ENCODE peak calls at places on chromosomes 7 and 10, in seven cellular contexts. One of them, this sample, is unnamed.

GRCh38 chr10:125252937-125253336 is 92.6 kb upstream of the CTBP2 start:
- DNase-seq in tibial artery: no peak
- DNase-seq in transverse colon: no peak
- DNase-seq in cardiac muscle cell: no peak
- DNase-seq in fibroblast of lung: no peak
- DNase-seq in astrocyte of the spinal cord: no peak
- DNase-seq in bronchial epithelial cell: no peak
- DNase-seq in this sample: no peak

GRCh38 chr7:69012149-69012548 is 586.1 kb upstream of the AUTS2 start:
- DNase-seq in tibial artery: no peak
- DNase-seq in fibroblast of lung: no peak
- DNase-seq in bronchial epithelial cell: no peak
- DNase-seq in transverse colon: no peak
- DNase-seq in cardiac muscle cell: no peak
- DNase-seq in astrocyte of the spinal cord: no peak
- DNase-seq in this sample: no peak

GRCh38 chr7:74320645-74321178 is 31.5 kb downstream of the CLIP2 start:
- DNase-seq in astrocyte of the spinal cord: no peak
- DNase-seq in cardiac muscle cell: no peak
- DNase-seq in fibroblast of lung: no peak
- DNase-seq in bronchial epithelial cell: no peak
- DNase-seq in tibial artery: no peak
- DNase-seq in transverse colon: peak
- DNase-seq in this sample: no peak

GRCh38 chr7:96349572-96349971 is 27.7 kb upstream of the SLC25A13 start:
- DNase-seq in transverse colon: peak
- DNase-seq in astrocyte of the spinal cord: no peak
- DNase-seq in tibial artery: no peak
- DNase-seq in bronchial epithelial cell: peak
- DNase-seq in cardiac muscle cell: no peak
- DNase-seq in fibroblast of lung: no peak
- DNase-seq in this sample: no peak

GRCh38 chr7:34361663-34362250 is 296.3 kb upstream of the NPSR1 start:
- DNase-seq in transverse colon: no peak
- DNase-seq in cardiac muscle cell: no peak
- DNase-seq in bronchial epithelial cell: no peak
- DNase-seq in astrocyte of the spinal cord: peak
- DNase-seq in fibroblast of lung: peak
- DNase-seq in tibial artery: no peak
- DNase-seq in this sample: no peak

GRCh38 chr10:61000769-61001730 is 57.1 kb upstream of the RHOBTB1 start:
- DNase-seq in astrocyte of the spinal cord: peak
- DNase-seq in fibroblast of lung: peak
- DNase-seq in bronchial epithelial cell: no peak
- DNase-seq in cardiac muscle cell: peak
- DNase-seq in transverse colon: peak
- DNase-seq in tibial artery: no peak
- DNase-seq in this sample: peak

GRCh38 chr10:80471715-80472233 is 17.7 kb downstream of the TSPAN14 start:
- DNase-seq in astrocyte of the spinal cord: no peak
- DNase-seq in tibial artery: peak
- DNase-seq in fibroblast of lung: no peak
- DNase-seq in transverse colon: no peak
- DNase-seq in bronchial epithelial cell: peak
- DNase-seq in cardiac muscle cell: no peak
- DNase-seq in this sample: no peak

GRCh38 chr7:90857595-90857994 is 261.5 kb downstream of the CDK14 start:
- DNase-seq in fibroblast of lung: no peak
- DNase-seq in astrocyte of the spinal cord: no peak
- DNase-seq in tibial artery: no peak
- DNase-seq in bronchial epithelial cell: no peak
- DNase-seq in transverse colon: no peak
- DNase-seq in cardiac muscle cell: peak
- DNase-seq in this sample: no peak

GRCh38 chr7:143347950-143348349 is 14.6 kb downstream of the FAM131B start:
- DNase-seq in fibroblast of lung: no peak
- DNase-seq in astrocyte of the spinal cord: no peak
- DNase-seq in tibial artery: no peak
- DNase-seq in bronchial epithelial cell: no peak
- DNase-seq in cardiac muscle cell: no peak
- DNase-seq in transverse colon: no peak
- DNase-seq in this sample: no peak

GRCh38 chr10:93309062-93309461 is 173.1 kb downstream of the MYOF start:
- DNase-seq in tibial artery: no peak
- DNase-seq in transverse colon: no peak
- DNase-seq in astrocyte of the spinal cord: peak
- DNase-seq in cardiac muscle cell: no peak
- DNase-seq in bronchial epithelial cell: no peak
- DNase-seq in fibroblast of lung: peak
- DNase-seq in this sample: no peak

GRCh38 chr10:88941026-88941425 is 11.5 kb downstream of the ACTA2 start:
- DNase-seq in fibroblast of lung: no peak
- DNase-seq in bronchial epithelial cell: no peak
- DNase-seq in tibial artery: no peak
- DNase-seq in cardiac muscle cell: no peak
- DNase-seq in transverse colon: no peak
- DNase-seq in astrocyte of the spinal cord: no peak
- DNase-seq in this sample: no peak

GRCh38 chr10:84590794-84591193 is 262.4 kb downstream of the CCSER2 start:
- DNase-seq in cardiac muscle cell: no peak
- DNase-seq in astrocyte of the spinal cord: no peak
- DNase-seq in transverse colon: peak
- DNase-seq in bronchial epithelial cell: no peak
- DNase-seq in tibial artery: no peak
- DNase-seq in fibroblast of lung: no peak
- DNase-seq in this sample: no peak

GRCh38 chr10:77160679-77161078 is 476.9 kb downstream of the KCNMA1 start:
- DNase-seq in tibial artery: no peak
- DNase-seq in fibroblast of lung: peak
- DNase-seq in astrocyte of the spinal cord: peak
- DNase-seq in transverse colon: no peak
- DNase-seq in cardiac muscle cell: no peak
- DNase-seq in bronchial epithelial cell: peak
- DNase-seq in this sample: peak

GRCh38 chr7:42025635-42026375 is 211.2 kb downstream of the GLI3 start:
- DNase-seq in cardiac muscle cell: no peak
- DNase-seq in bronchial epithelial cell: no peak
- DNase-seq in fibroblast of lung: no peak
- DNase-seq in tibial artery: no peak
- DNase-seq in transverse colon: no peak
- DNase-seq in astrocyte of the spinal cord: no peak
- DNase-seq in this sample: no peak

GRCh38 chr10:110684800-110685446 is 40.8 kb downstream of the RBM20 start:
- DNase-seq in tibial artery: no peak
- DNase-seq in bronchial epithelial cell: no peak
- DNase-seq in astrocyte of the spinal cord: peak
- DNase-seq in fibroblast of lung: peak
- DNase-seq in cardiac muscle cell: peak
- DNase-seq in transverse colon: no peak
- DNase-seq in this sample: peak

GRCh38 chr7:158824028-158824427 is 5.3 kb downstream of the ESYT2 start:
- DNase-seq in astrocyte of the spinal cord: no peak
- DNase-seq in bronchial epithelial cell: no peak
- DNase-seq in transverse colon: peak
- DNase-seq in fibroblast of lung: peak
- DNase-seq in tibial artery: no peak
- DNase-seq in cardiac muscle cell: no peak
- DNase-seq in this sample: no peak

GRCh38 chr10:34250722-34251121 is 564.4 kb downstream of the PARD3 start:
- DNase-seq in bronchial epithelial cell: no peak
- DNase-seq in fibroblast of lung: no peak
- DNase-seq in tibial artery: no peak
- DNase-seq in astrocyte of the spinal cord: no peak
- DNase-seq in cardiac muscle cell: no peak
- DNase-seq in transverse colon: no peak
- DNase-seq in this sample: no peak

GRCh38 chr10:35425596-35425995 is 89.3 kb downstream of the CCNY start:
- DNase-seq in fibroblast of lung: no peak
- DNase-seq in cardiac muscle cell: no peak
- DNase-seq in tibial artery: no peak
- DNase-seq in transverse colon: no peak
- DNase-seq in bronchial epithelial cell: no peak
- DNase-seq in astrocyte of the spinal cord: no peak
- DNase-seq in this sample: peak

GRCh38 chr10:118045842-118046490 is 775 bp downstream of the RAB11FIP2 start:
- DNase-seq in bronchial epithelial cell: peak
- DNase-seq in transverse colon: peak
- DNase-seq in astrocyte of the spinal cord: peak
- DNase-seq in cardiac muscle cell: peak
- DNase-seq in fibroblast of lung: peak
- DNase-seq in tibial artery: peak
- DNase-seq in this sample: peak

GRCh38 chr10:131090761-131091661 is 220.5 kb downstream of the TCERG1L start:
- DNase-seq in bronchial epithelial cell: no peak
- DNase-seq in transverse colon: no peak
- DNase-seq in tibial artery: no peak
- DNase-seq in astrocyte of the spinal cord: no peak
- DNase-seq in cardiac muscle cell: no peak
- DNase-seq in fibroblast of lung: no peak
- DNase-seq in this sample: no peak

GRCh38 chr10:89283988-89284475 is 17.8 kb upstream of the IFIT2 start:
- DNase-seq in transverse colon: peak
- DNase-seq in fibroblast of lung: peak
- DNase-seq in cardiac muscle cell: peak
- DNase-seq in astrocyte of the spinal cord: peak
- DNase-seq in tibial artery: peak
- DNase-seq in bronchial epithelial cell: peak
- DNase-seq in this sample: peak

GRCh38 chr7:107939472-107940145 is 48.6 kb downstream of the DLD start:
- DNase-seq in bronchial epithelial cell: peak
- DNase-seq in fibroblast of lung: peak
- DNase-seq in tibial artery: peak
- DNase-seq in astrocyte of the spinal cord: peak
- DNase-seq in cardiac muscle cell: no peak
- DNase-seq in transverse colon: no peak
- DNase-seq in this sample: peak

GRCh38 chr7:2017914-2018785 is 214.6 kb downstream of the MAD1L1 start:
- DNase-seq in fibroblast of lung: no peak
- DNase-seq in bronchial epithelial cell: no peak
- DNase-seq in tibial artery: peak
- DNase-seq in transverse colon: no peak
- DNase-seq in cardiac muscle cell: no peak
- DNase-seq in astrocyte of the spinal cord: no peak
- DNase-seq in this sample: no peak

GRCh38 chr7:418636-419280 is 100.9 kb downstream of the PDGFA start:
- DNase-seq in astrocyte of the spinal cord: no peak
- DNase-seq in bronchial epithelial cell: no peak
- DNase-seq in tibial artery: no peak
- DNase-seq in fibroblast of lung: no peak
- DNase-seq in cardiac muscle cell: no peak
- DNase-seq in transverse colon: no peak
- DNase-seq in this sample: no peak

GRCh38 chr7:157348548-157348947 is 11.7 kb downstream of the DNAJB6 start:
- DNase-seq in astrocyte of the spinal cord: no peak
- DNase-seq in bronchial epithelial cell: no peak
- DNase-seq in cardiac muscle cell: no peak
- DNase-seq in tibial artery: no peak
- DNase-seq in transverse colon: no peak
- DNase-seq in fibroblast of lung: no peak
- DNase-seq in this sample: no peak

DNA sequence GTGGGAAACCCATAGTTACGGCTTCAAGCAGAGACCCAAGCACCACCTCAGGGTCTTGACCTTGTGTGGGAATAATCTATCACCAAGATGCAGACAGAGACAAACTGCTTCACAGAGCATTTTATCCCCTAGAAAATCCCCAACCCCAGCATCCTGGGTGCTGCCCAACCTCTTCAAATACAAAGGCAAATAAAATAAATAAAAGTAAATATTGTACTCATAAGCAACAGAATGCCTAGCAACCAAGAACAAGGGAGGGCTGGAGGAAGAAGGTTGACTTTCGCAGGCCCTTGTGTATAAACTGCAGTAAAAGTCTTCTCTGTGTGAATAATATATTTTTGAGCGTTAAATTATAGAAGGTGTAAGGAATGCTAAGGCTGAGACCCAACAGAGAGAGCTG is 219.5 kb downstream of the WDR11 start:
- DNase-seq in tibial artery: no peak
- DNase-seq in fibroblast of lung: no peak
- DNase-seq in bronchial epithelial cell: no peak
- DNase-seq in astrocyte of the spinal cord: no peak
- DNase-seq in transverse colon: peak
- DNase-seq in cardiac muscle cell: no peak
- DNase-seq in this sample: no peak
- TF ChIP-seq CTCF in tibial artery: no peak
- TF ChIP-seq CTCF in fibroblast of lung: no peak
- TF ChIP-seq CTCF in bronchial epithelial cell: no peak
- TF ChIP-seq CTCF in astrocyte of the spinal cord: no peak
- TF ChIP-seq CTCF in transverse colon: no peak
- TF ChIP-seq CTCF in cardiac muscle cell: no peak
- TF ChIP-seq CTCF in this sample: no peak

DNA sequence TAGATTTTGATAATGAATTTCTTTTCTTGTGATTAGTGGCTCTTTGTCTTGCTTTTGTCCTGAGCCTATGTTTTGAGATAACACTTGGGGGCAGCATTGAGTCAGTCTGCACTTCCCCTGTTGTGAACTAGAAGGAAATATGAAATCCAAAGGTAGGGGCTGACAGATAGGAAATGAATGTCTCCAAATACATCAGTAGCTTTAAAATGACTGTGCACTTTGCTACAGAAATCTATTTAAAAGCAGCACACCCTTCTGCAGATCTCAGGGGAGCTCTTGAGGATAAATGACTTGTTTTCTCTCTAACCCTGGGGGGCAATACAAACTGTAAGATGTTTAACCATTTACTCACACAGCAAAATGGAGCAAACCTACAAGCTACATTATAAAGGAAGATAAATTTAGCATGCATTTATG is 176.0 kb upstream of the MYO3A start:
- DNase-seq in tibial artery: no peak
- DNase-seq in bronchial epithelial cell: peak
- DNase-seq in fibroblast of lung: peak
- DNase-seq in astrocyte of the spinal cord: peak
- DNase-seq in cardiac muscle cell: peak
- DNase-seq in transverse colon: no peak
- DNase-seq in this sample: no peak
- TF ChIP-seq CTCF in tibial artery: peak
- TF ChIP-seq CTCF in bronchial epithelial cell: peak
- TF ChIP-seq CTCF in fibroblast of lung: peak
- TF ChIP-seq CTCF in astrocyte of the spinal cord: peak
- TF ChIP-seq CTCF in cardiac muscle cell: peak
- TF ChIP-seq CTCF in transverse colon: no peak
- TF ChIP-seq CTCF in this sample: no peak

GRCh38 chr7:101856488-101857357 is 39.3 kb downstream of the CUX1 start:
- DNase-seq in tibial artery: peak
- DNase-seq in cardiac muscle cell: no peak
- DNase-seq in astrocyte of the spinal cord: peak
- DNase-seq in transverse colon: peak
- DNase-seq in bronchial epithelial cell: peak
- DNase-seq in fibroblast of lung: peak
- DNase-seq in this sample: peak
- TF ChIP-seq CTCF in tibial artery: peak
- TF ChIP-seq CTCF in cardiac muscle cell: peak
- TF ChIP-seq CTCF in astrocyte of the spinal cord: peak
- TF ChIP-seq CTCF in transverse colon: peak
- TF ChIP-seq CTCF in bronchial epithelial cell: peak
- TF ChIP-seq CTCF in fibroblast of lung: no peak
- TF ChIP-seq CTCF in this sample: peak

DNA sequence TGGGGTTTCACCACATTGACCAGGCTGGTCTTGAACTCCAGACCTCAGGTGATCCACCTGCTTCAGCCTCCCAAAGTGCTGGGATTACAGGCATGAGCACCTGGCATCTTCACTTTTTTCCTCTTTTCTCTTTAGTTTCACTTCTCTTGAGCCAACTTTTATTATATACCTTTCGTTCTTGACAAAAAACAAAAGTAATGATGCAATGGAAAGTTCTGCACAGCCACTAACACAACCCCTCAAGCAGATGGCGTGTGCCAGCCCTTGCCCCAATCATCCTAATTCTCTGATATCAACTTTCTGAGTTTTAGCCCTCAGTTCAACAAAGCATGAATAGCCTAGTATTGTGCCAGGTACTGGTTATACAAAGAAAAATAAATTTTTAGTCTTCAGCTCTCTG is 223.6 kb downstream of the CHCHD3 start:
- DNase-seq in astrocyte of the spinal cord: no peak
- DNase-seq in bronchial epithelial cell: no peak
- DNase-seq in cardiac muscle cell: no peak
- DNase-seq in fibroblast of lung: no peak
- DNase-seq in tibial artery: no peak
- DNase-seq in transverse colon: no peak
- DNase-seq in this sample: no peak
- TF ChIP-seq CTCF in astrocyte of the spinal cord: no peak
- TF ChIP-seq CTCF in bronchial epithelial cell: no peak
- TF ChIP-seq CTCF in cardiac muscle cell: no peak
- TF ChIP-seq CTCF in fibroblast of lung: no peak
- TF ChIP-seq CTCF in tibial artery: no peak
- TF ChIP-seq CTCF in transverse colon: no peak
- TF ChIP-seq CTCF in this sample: no peak